ENCODE peak calls at places on chromosomes 2 and 18, in four cellular contexts. K is stimulated activated CD8-positive, alpha-beta memory T cell treated with anti-CD3 and anti-CD28 coated beads, Interleukin-15, amount 100 ng/mL, for 4 hours; U is globus pallidus; Y is omental fat pad. Q is an unnamed sample.

GRCh38 chr2:27175330-27175729 is 26.5 kb downstream of the TCF23 start:
- DNase-seq in U (no peak), K (no peak), Y (no peak), Q (no peak)

GRCh38 chr18:58158008-58158407 is 114.0 kb downstream of the NEDD4L start:
- DNase-seq in K (no peak), Y (no peak), U (no peak), Q (no peak)

GRCh38 chr2:46187112-46187618 is 110.0 kb upstream of the EPAS1 start:
- DNase-seq in K (no peak), U (peak), Y (no peak), Q (no peak)

GRCh38 chr2:68088950-68089349 is 26.1 kb upstream of the C1D start:
- DNase-seq in Y (no peak), U (no peak), K (no peak), Q (no peak)

GRCh38 chr2:215031330-215031729 is 107.1 kb downstream of the ABCA12 start:
- DNase-seq in Y (no peak), U (no peak), K (no peak), Q (no peak)

GRCh38 chr2:220663065-220663464 is 909.0 kb downstream of the EPHA4 start:
- DNase-seq in K (no peak), Y (no peak), U (no peak), Q (no peak)

GRCh38 chr18:58578321-58578720 is 50.6 kb downstream of the ALPK2 start:
- DNase-seq in U (no peak), K (no peak), Y (no peak), Q (no peak)

GRCh38 chr2:102251042-102251848 is 60.1 kb upstream of the IL1RL1 start:
- DNase-seq in U (no peak), K (peak), Y (no peak), Q (no peak)

GRCh38 chr2:238970553-238971081 is 122.7 kb downstream of the TWIST2 start:
- DNase-seq in U (peak), K (no peak), Y (no peak), Q (peak)

GRCh38 chr2:204869142-204869823 is 324.0 kb downstream of the PARD3B start:
- DNase-seq in K (no peak), Y (no peak), U (no peak), Q (no peak)

GRCh38 chr2:27765621-27766286 is 5.8 kb upstream of the MRPL33 start:
- DNase-seq in U (no peak), Y (no peak), K (peak), Q (no peak)

GRCh38 chr2:121326628-121327027 is 41.6 kb upstream of the TFCP2L1 start:
- DNase-seq in Y (no peak), K (no peak), U (no peak), Q (no peak)

GRCh38 chr2:38301340-38301968 is 75.6 kb downstream of the ATL2 start:
- DNase-seq in K (no peak), U (no peak), Y (no peak), Q (no peak)

GRCh38 chr2:62398295-62398855 is 107.6 kb downstream of the TMEM17 start:
- DNase-seq in Y (no peak), K (no peak), U (no peak), Q (no peak)

GRCh38 chr2:50346104-50346503 is 685.8 kb downstream of the NRXN1 start:
- DNase-seq in U (no peak), Y (no peak), K (no peak), Q (no peak)

GRCh38 chr2:235616846-235617245 is 123.0 kb downstream of the AGAP1 start:
- DNase-seq in U (no peak), K (no peak), Y (no peak), Q (no peak)

GRCh38 chr2:68774569-68775271 is 40.1 kb downstream of the ARHGAP25 start:
- DNase-seq in Y (no peak), U (peak), K (peak), Q (no peak)

GRCh38 chr2:136051001-136051724 is 65.7 kb upstream of the DARS1 start:
- DNase-seq in U (no peak), K (no peak), Y (no peak), Q (no peak)

GRCh38 chr18:33440011-33440383 is 524 bp downstream of the CCDC178 start:
- DNase-seq in U (peak), K (no peak), Y (no peak), Q (no peak)

Q was measured in suprapubic skin.